ENCODE peak calls at places on chromosomes 1 and 21, in seven cellular contexts. One of them, this sample, is unnamed.

GRCh38 chr1:117576236-117576635 is 29.6 kb upstream of the TENT5C start:
- DNase-seq in IMR-90: no peak
- DNase-seq in mesenchymal stem cell: no peak
- DNase-seq in H1: no peak
- DNase-seq in trophoblast cell: no peak
- DNase-seq in neuronal stem cell: no peak
- DNase-seq in mesendoderm: no peak
- DNase-seq in this sample: peak; percentile 9

GRCh38 chr21:37450385-37451044 is 83.9 kb downstream of the DYRK1A start:
- DNase-seq in mesendoderm: no peak
- DNase-seq in H1: no peak
- DNase-seq in trophoblast cell: no peak
- DNase-seq in IMR-90: peak; percentile 58
- DNase-seq in mesenchymal stem cell: peak; percentile 67
- DNase-seq in neuronal stem cell: no peak
- DNase-seq in this sample: no peak

GRCh38 chr1:61486783-61487505 is 238.0 kb downstream of the TM2D1 start:
- DNase-seq in trophoblast cell: peak; percentile 76
- DNase-seq in IMR-90: no peak
- DNase-seq in neuronal stem cell: no peak
- DNase-seq in H1: no peak
- DNase-seq in mesendoderm: no peak
- DNase-seq in mesenchymal stem cell: no peak
- DNase-seq in this sample: no peak

GRCh38 chr1:229164836-229165285 is 106.0 kb upstream of the RAB4A start:
- DNase-seq in trophoblast cell: no peak
- DNase-seq in IMR-90: no peak
- DNase-seq in mesenchymal stem cell: no peak
- DNase-seq in H1: no peak
- DNase-seq in neuronal stem cell: no peak
- DNase-seq in mesendoderm: no peak
- DNase-seq in this sample: no peak

GRCh38 chr1:234154320-234155251 is 218.7 kb upstream of the COA6 start:
- DNase-seq in mesendoderm: peak; percentile 95
- DNase-seq in IMR-90: peak; percentile 73
- DNase-seq in trophoblast cell: peak; percentile 52
- DNase-seq in mesenchymal stem cell: peak; percentile 68
- DNase-seq in neuronal stem cell: peak; percentile 78
- DNase-seq in H1: no peak
- DNase-seq in this sample: peak; percentile 51

GRCh38 chr21:16305686-16306085 is 575.9 kb downstream of the USP25 start:
- DNase-seq in neuronal stem cell: peak; percentile 32
- DNase-seq in IMR-90: no peak
- DNase-seq in trophoblast cell: no peak
- DNase-seq in H1: no peak
- DNase-seq in mesendoderm: peak; percentile 32
- DNase-seq in mesenchymal stem cell: no peak
- DNase-seq in this sample: no peak

GRCh38 chr21:30391615-30392014 is 4.2 kb upstream of the KRTAP13-1 start:
- DNase-seq in trophoblast cell: no peak
- DNase-seq in neuronal stem cell: no peak
- DNase-seq in mesenchymal stem cell: no peak
- DNase-seq in IMR-90: no peak
- DNase-seq in H1: no peak
- DNase-seq in mesendoderm: no peak
- DNase-seq in this sample: no peak

GRCh38 chr21:14482165-14482564 is 64.0 kb downstream of the SAMSN1 start:
- DNase-seq in IMR-90: no peak
- DNase-seq in mesenchymal stem cell: no peak
- DNase-seq in neuronal stem cell: no peak
- DNase-seq in trophoblast cell: no peak
- DNase-seq in H1: no peak
- DNase-seq in mesendoderm: no peak
- DNase-seq in this sample: no peak

GRCh38 chr1:94617139-94617805 is 75.7 kb upstream of the F3 start:
- DNase-seq in trophoblast cell: peak; percentile 61
- DNase-seq in mesendoderm: no peak
- DNase-seq in mesenchymal stem cell: no peak
- DNase-seq in neuronal stem cell: no peak
- DNase-seq in H1: no peak
- DNase-seq in IMR-90: peak; percentile 87
- DNase-seq in this sample: no peak

GRCh38 chr1:221478050-221478949 is 263.6 kb downstream of the DUSP10 start:
- DNase-seq in mesenchymal stem cell: peak; percentile 83
- DNase-seq in IMR-90: peak; percentile 91
- DNase-seq in neuronal stem cell: peak; percentile 20
- DNase-seq in mesendoderm: peak; percentile 79
- DNase-seq in trophoblast cell: peak; percentile 16
- DNase-seq in H1: peak; percentile 46
- DNase-seq in this sample: peak; percentile 65

GRCh38 chr1:90707363-90707710 is 9.8 kb downstream of the BARHL2 start:
- DNase-seq in IMR-90: peak; percentile 15
- DNase-seq in neuronal stem cell: no peak
- DNase-seq in H1: peak; percentile 88
- DNase-seq in mesendoderm: peak; percentile 94
- DNase-seq in trophoblast cell: peak; percentile 57
- DNase-seq in mesenchymal stem cell: peak; percentile 24
- DNase-seq in this sample: peak; percentile 87

GRCh38 chr1:115063238-115063901 is 25.9 kb downstream of the TSPAN2 start:
- DNase-seq in IMR-90: no peak
- DNase-seq in mesendoderm: no peak
- DNase-seq in trophoblast cell: no peak
- DNase-seq in H1: no peak
- DNase-seq in mesenchymal stem cell: no peak
- DNase-seq in neuronal stem cell: no peak
- DNase-seq in this sample: no peak

GRCh38 chr1:97806996-97807395 is 113.8 kb downstream of the DPYD start:
- DNase-seq in IMR-90: no peak
- DNase-seq in H1: no peak
- DNase-seq in mesendoderm: no peak
- DNase-seq in mesenchymal stem cell: no peak
- DNase-seq in trophoblast cell: no peak
- DNase-seq in neuronal stem cell: no peak
- DNase-seq in this sample: no peak

GRCh38 chr1:203158967-203159665 is 16.5 kb downstream of the MYBPH start:
- DNase-seq in mesenchymal stem cell: no peak
- DNase-seq in neuronal stem cell: no peak
- DNase-seq in H1: no peak
- DNase-seq in mesendoderm: no peak
- DNase-seq in IMR-90: no peak
- DNase-seq in trophoblast cell: no peak
- DNase-seq in this sample: no peak

GRCh38 chr1:94255476-94255875 is 18.1 kb upstream of the ARHGAP29 start:
- DNase-seq in neuronal stem cell: no peak
- DNase-seq in mesenchymal stem cell: no peak
- DNase-seq in mesendoderm: no peak
- DNase-seq in IMR-90: peak; percentile 33
- DNase-seq in trophoblast cell: no peak
- DNase-seq in H1: no peak
- DNase-seq in this sample: no peak

DNA sequence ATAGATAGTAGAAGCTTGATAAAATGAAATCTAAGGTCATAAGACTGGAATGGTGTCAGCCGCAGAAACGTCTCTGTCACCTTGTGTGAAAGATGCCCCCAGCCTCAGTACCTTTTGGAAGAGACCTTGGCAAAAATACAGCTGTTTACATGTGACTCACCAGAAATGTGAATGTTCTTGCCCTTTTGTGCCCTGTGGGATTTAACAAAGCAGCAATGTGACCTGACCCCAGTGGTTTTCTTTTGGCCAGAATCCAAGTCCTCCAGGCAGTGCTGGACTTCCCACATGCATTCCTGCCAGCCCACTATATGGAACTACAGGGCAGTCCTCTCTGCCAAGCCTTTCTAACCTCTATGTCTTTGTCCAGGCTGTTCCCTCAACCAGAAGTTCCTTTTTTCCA is 27.2 kb upstream of the LRRC8C start:
- DNase-seq in neuronal stem cell: no peak
- DNase-seq in IMR-90: peak; percentile 55
- DNase-seq in mesendoderm: no peak
- DNase-seq in trophoblast cell: no peak
- DNase-seq in H1: no peak
- DNase-seq in mesenchymal stem cell: peak; percentile 75
- DNase-seq in this sample: no peak
- H2BK120ac ChIP-seq in neuronal stem cell: no peak overlapping the region
- H2BK120ac ChIP-seq in IMR-90: no peak overlapping the region
- H2BK120ac ChIP-seq in mesendoderm: no peak overlapping the region
- H2BK120ac ChIP-seq in trophoblast cell: no peak overlapping the region
- H2BK120ac ChIP-seq in H1: no peak overlapping the region
- H2BK120ac ChIP-seq in mesenchymal stem cell: no peak overlapping the region
- H2BK120ac ChIP-seq in this sample: no peak overlapping the region

DNA sequence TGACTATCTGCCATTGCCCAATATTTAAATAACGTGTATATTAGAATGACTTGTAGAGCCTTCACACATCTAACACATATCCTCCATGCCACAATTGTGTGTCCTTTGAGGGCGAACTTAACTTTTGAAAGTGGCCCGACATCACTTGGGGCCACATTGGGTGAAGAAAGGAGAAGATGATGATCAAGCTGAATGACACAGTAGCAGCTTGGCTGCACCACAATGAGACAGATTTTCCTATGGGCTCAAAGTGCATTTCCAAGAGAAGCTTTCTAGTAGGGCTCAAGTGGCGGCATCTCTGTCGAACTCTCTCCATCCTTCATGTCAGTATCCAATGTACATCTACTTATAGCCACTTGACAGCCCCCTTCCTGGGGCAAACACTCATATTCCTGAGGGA is 3.7 kb upstream of the BGLAP start:
- DNase-seq in IMR-90: no peak
- DNase-seq in trophoblast cell: no peak
- DNase-seq in mesendoderm: no peak
- DNase-seq in mesenchymal stem cell: no peak
- DNase-seq in neuronal stem cell: no peak
- DNase-seq in H1: no peak
- DNase-seq in this sample: no peak
- H2BK120ac ChIP-seq in IMR-90: no peak overlapping the region
- H2BK120ac ChIP-seq in trophoblast cell: no peak overlapping the region
- H2BK120ac ChIP-seq in mesendoderm: no peak overlapping the region
- H2BK120ac ChIP-seq in mesenchymal stem cell: no peak overlapping the region
- H2BK120ac ChIP-seq in neuronal stem cell: no peak overlapping the region
- H2BK120ac ChIP-seq in H1: no peak overlapping the region
- H2BK120ac ChIP-seq in this sample: no peak overlapping the region

GRCh38 chr1:26711777-26712176 is 16.0 kb downstream of the ARID1A start:
- DNase-seq in IMR-90: no peak
- DNase-seq in H1: no peak
- DNase-seq in neuronal stem cell: no peak
- DNase-seq in trophoblast cell: no peak
- DNase-seq in mesendoderm: no peak
- DNase-seq in mesenchymal stem cell: no peak
- DNase-seq in this sample: no peak
- H2BK120ac ChIP-seq in IMR-90: no peak overlapping the region
- H2BK120ac ChIP-seq in H1: no peak overlapping the region
- H2BK120ac ChIP-seq in neuronal stem cell: no peak overlapping the region
- H2BK120ac ChIP-seq in trophoblast cell: no peak overlapping the region
- H2BK120ac ChIP-seq in mesendoderm: no peak overlapping the region
- H2BK120ac ChIP-seq in mesenchymal stem cell: no peak overlapping the region
- H2BK120ac ChIP-seq in this sample: no peak overlapping the region

GRCh38 chr1:55720243-55720642 is 505.1 kb upstream of the USP24 start:
- DNase-seq in neuronal stem cell: no peak
- DNase-seq in H1: no peak
- DNase-seq in mesendoderm: no peak
- DNase-seq in IMR-90: peak; percentile 42
- DNase-seq in mesenchymal stem cell: peak; percentile 76
- DNase-seq in trophoblast cell: no peak
- DNase-seq in this sample: no peak
- H2BK120ac ChIP-seq in neuronal stem cell: no peak overlapping the region
- H2BK120ac ChIP-seq in H1: no peak overlapping the region
- H2BK120ac ChIP-seq in mesendoderm: no peak overlapping the region
- H2BK120ac ChIP-seq in IMR-90: peak overlapping the region; percentile 99
- H2BK120ac ChIP-seq in mesenchymal stem cell: peak overlapping the region; percentile 29
- H2BK120ac ChIP-seq in trophoblast cell: peak overlapping the region; percentile 68
- H2BK120ac ChIP-seq in this sample: no peak overlapping the region

DNA sequence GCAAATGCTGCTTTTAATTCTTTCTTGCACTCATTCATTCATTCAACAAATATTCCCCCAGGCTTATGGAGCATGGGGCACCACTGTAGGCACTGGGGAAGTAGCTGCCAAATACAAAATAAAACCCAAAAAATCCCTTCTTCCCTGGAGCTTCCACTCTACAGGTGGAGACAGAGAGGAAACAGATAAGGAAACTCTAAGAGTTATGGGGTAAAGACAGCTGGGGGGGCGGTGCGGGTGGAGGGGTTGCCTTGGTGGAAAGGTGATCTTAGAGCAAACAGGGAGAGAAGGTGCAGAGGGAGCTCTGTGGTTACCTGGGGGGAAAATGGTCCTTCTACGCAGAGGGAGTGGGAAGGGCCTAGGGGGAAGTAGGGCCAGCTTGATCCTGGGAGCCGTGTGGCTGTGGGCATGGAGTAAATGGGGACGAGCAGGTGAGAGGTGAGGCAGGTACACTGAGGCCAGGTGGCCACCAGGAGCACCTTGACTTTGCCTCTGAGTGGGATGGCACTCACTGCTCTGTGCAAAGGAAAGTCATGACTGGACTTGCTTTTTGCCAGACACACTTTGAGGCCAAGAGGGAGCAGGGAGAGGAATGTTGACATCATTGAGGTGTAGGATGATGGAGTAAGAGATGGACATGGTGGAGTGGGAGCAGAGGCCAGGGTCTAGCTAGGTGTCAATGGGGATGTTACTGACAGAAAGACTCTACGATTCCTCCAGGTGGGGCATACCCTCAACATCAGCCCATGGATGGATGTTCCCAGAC is 152.0 kb downstream of the ETS2 start:
- DNase-seq in IMR-90: no peak
- DNase-seq in mesendoderm: no peak
- DNase-seq in trophoblast cell: no peak
- DNase-seq in mesenchymal stem cell: no peak
- DNase-seq in neuronal stem cell: no peak
- DNase-seq in H1: no peak
- DNase-seq in this sample: no peak
- H2BK120ac ChIP-seq in IMR-90: peak overlapping the region; percentile 81
- H2BK120ac ChIP-seq in mesendoderm: no peak overlapping the region
- H2BK120ac ChIP-seq in trophoblast cell: peak overlapping the region; percentile 13
- H2BK120ac ChIP-seq in mesenchymal stem cell: peak overlapping the region; percentile 80
- H2BK120ac ChIP-seq in neuronal stem cell: no peak overlapping the region
- H2BK120ac ChIP-seq in H1: peak overlapping the region; percentile 13
- H2BK120ac ChIP-seq in this sample: no peak overlapping the region

GRCh38 chr1:2982615-2983318 is 38.5 kb upstream of the ACTRT2 start:
- DNase-seq in mesenchymal stem cell: no peak
- DNase-seq in IMR-90: no peak
- DNase-seq in mesendoderm: no peak
- DNase-seq in H1: no peak
- DNase-seq in trophoblast cell: no peak
- DNase-seq in neuronal stem cell: no peak
- DNase-seq in this sample: no peak

GRCh38 chr1:2983319-2983705 is 38.0 kb upstream of the ACTRT2 start:
- DNase-seq in mesenchymal stem cell: no peak
- DNase-seq in IMR-90: no peak
- DNase-seq in trophoblast cell: no peak
- DNase-seq in H1: no peak
- DNase-seq in neuronal stem cell: no peak
- DNase-seq in mesendoderm: no peak
- DNase-seq in this sample: no peak

GRCh38 chr1:2985121-2985561 is 36.1 kb upstream of the ACTRT2 start:
- DNase-seq in neuronal stem cell: peak; percentile 15
- DNase-seq in mesendoderm: peak; percentile 4
- DNase-seq in H1: no peak
- DNase-seq in mesenchymal stem cell: no peak
- DNase-seq in trophoblast cell: no peak
- DNase-seq in IMR-90: no peak
- DNase-seq in this sample: no peak

GRCh38 chr1:2984399-2985061 is 36.7 kb upstream of the ACTRT2 start:
- DNase-seq in neuronal stem cell: no peak
- DNase-seq in mesendoderm: no peak
- DNase-seq in H1: no peak
- DNase-seq in trophoblast cell: no peak
- DNase-seq in IMR-90: no peak
- DNase-seq in mesenchymal stem cell: no peak
- DNase-seq in this sample: no peak

GRCh38 chr1:2983706-2984398 is 37.4 kb upstream of the ACTRT2 start:
- DNase-seq in neuronal stem cell: no peak
- DNase-seq in trophoblast cell: no peak
- DNase-seq in IMR-90: no peak
- DNase-seq in H1: no peak
- DNase-seq in mesendoderm: no peak
- DNase-seq in mesenchymal stem cell: no peak
- DNase-seq in this sample: no peak
- H2BK120ac ChIP-seq in neuronal stem cell: no peak overlapping the region
- H2BK120ac ChIP-seq in trophoblast cell: no peak overlapping the region
- H2BK120ac ChIP-seq in IMR-90: no peak overlapping the region
- H2BK120ac ChIP-seq in H1: no peak overlapping the region
- H2BK120ac ChIP-seq in mesendoderm: no peak overlapping the region
- H2BK120ac ChIP-seq in mesenchymal stem cell: no peak overlapping the region
- H2BK120ac ChIP-seq in this sample: no peak overlapping the region

This sample was measured in H9.